ENCODE peak calls at places on chromosome 18, in eight cellular contexts. V is cardiac fibroblast, U is brain microvascular endothelial cell, C is GM10248, M is A549, O is tibial artery, S is neural progenitor cell, L is GM12864. E is an unnamed sample.

GRCh38 chr18:8121942-8122480 is 487.2 kb upstream of the RAB12 start:
- DNase-seq in V (peak), U (peak), O (no peak), L (no peak), C (no peak), M (no peak), S (no peak), E (no peak)

GRCh38 chr18:62523631-62524442 is 1.0 kb downstream of the ZCCHC2 start:
- DNase-seq in O (peak), C (no peak), L (no peak), M (peak), V (peak), S (peak), U (peak), E (peak)

GRCh38 chr18:41982942-41983660 is 28.1 kb downstream of the PIK3C3 start:
- DNase-seq in S (no peak), U (no peak), M (no peak), O (no peak), V (peak), C (peak), L (no peak), E (peak)

GRCh38 chr18:32427084-32427933 is 43.4 kb downstream of the GAREM1 start:
- DNase-seq in L (no peak), O (no peak), C (no peak), M (no peak), V (peak), S (no peak), U (no peak), E (no peak)

GRCh38 chr18:48589797-48590519 is 51.1 kb downstream of the CTIF start:
- DNase-seq in L (no peak), S (no peak), U (no peak), M (no peak), C (no peak), V (peak), O (peak), E (no peak)

GRCh38 chr18:45517181-45517741 is 98.0 kb upstream of the SLC14A2 start:
- DNase-seq in O (peak), L (no peak), S (peak), V (no peak), M (no peak), U (peak), C (no peak), E (no peak)

GRCh38 chr18:21345851-21346250 is 103.8 kb downstream of the GREB1L start:
- DNase-seq in L (no peak), V (no peak), M (no peak), U (no peak), O (no peak), C (no peak), S (peak), E (no peak)

GRCh38 chr18:40864846-40865245 is 1090.2 kb upstream of the PIK3C3 start:
- DNase-seq in M (no peak), C (no peak), S (no peak), O (no peak), V (no peak), L (no peak), U (no peak), E (no peak)

GRCh38 chr18:79826966-79827365 is 29.2 kb downstream of the KCNG2 start:
- DNase-seq in U (no peak), L (no peak), V (no peak), S (no peak), O (no peak), M (no peak), C (no peak), E (no peak)

GRCh38 chr18:40874233-40874632 is 1080.8 kb upstream of the PIK3C3 start:
- DNase-seq in U (peak), L (no peak), C (no peak), V (peak), S (no peak), O (no peak), M (no peak), E (no peak)

GRCh38 chr18:61261870-61262269 is 71.4 kb upstream of the CDH20 start:
- DNase-seq in C (no peak), U (no peak), V (no peak), L (no peak), S (no peak), O (no peak), M (no peak), E (no peak)

GRCh38 chr18:55381277-55381676 is 206.7 kb downstream of the TCF4 start:
- DNase-seq in U (peak), L (no peak), M (no peak), S (no peak), O (no peak), C (no peak), V (peak), E (no peak)

DNA sequence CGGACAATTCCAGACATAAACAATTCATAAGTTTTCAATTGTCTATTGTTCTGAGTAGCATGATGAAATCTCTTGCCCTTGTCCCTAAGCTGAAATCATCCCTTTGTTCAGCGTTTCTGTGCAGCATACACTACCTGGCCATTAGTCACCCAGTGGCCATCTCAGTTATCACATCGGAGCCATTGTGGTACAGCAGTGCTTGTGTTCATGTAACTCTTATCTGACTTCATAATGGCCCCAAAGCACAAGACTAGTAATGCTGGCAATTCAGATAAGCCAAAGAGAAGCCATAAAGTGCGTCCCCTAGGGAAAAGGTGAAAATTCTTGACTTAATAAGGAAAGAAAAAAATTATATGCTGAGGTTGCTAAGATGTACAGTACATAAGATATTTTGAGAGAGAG is 127.2 kb downstream of the FHOD3 start:
- DNase-seq in C (no peak), V (peak), M (no peak), S (no peak), O (no peak), U (no peak), L (no peak), E (no peak)
- TF ChIP-seq CTCF in C (no peak), V (peak), M (no peak), S (peak), O (no peak), U (no peak), L (no peak), E (no peak)

GRCh38 chr18:11761553-11761952 is 72.5 kb downstream of the GNAL start:
- DNase-seq in V (no peak), L (no peak), M (no peak), C (peak), S (peak), O (no peak), U (no peak), E (no peak)
- TF ChIP-seq CTCF in V (peak), L (peak), M (no peak), C (no peak), S (peak), O (no peak), U (peak), E (no peak)

GRCh38 chr18:13216092-13216582 is 2.4 kb upstream of the LDLRAD4 start:
- DNase-seq in M (peak), L (no peak), C (peak), O (peak), S (peak), V (peak), U (peak), E (peak)

GRCh38 chr18:13218376-13219011 is at the start of gene LDLRAD4:
- DNase-seq in V (peak), C (no peak), M (no peak), O (peak), S (peak), U (no peak), L (no peak), E (peak)

GRCh38 chr18:13216732-13217465 is 1.7 kb upstream of the LDLRAD4 start:
- DNase-seq in V (peak), L (no peak), S (peak), M (no peak), O (peak), C (peak), U (no peak), E (peak)

GRCh38 chr18:13217971-13218375 is 587 bp upstream of the LDLRAD4 start:
- DNase-seq in V (peak), S (peak), L (no peak), U (no peak), M (no peak), C (no peak), O (no peak), E (peak)

GRCh38 chr18:13217466-13217961 is 1.0 kb upstream of the LDLRAD4 start:
- DNase-seq in U (no peak), V (peak), O (peak), L (no peak), M (no peak), C (peak), S (peak), E (peak)
- TF ChIP-seq CTCF in U (no peak), V (no peak), O (no peak), L (no peak), M (no peak), C (no peak), S (no peak), E (no peak)

DNA sequence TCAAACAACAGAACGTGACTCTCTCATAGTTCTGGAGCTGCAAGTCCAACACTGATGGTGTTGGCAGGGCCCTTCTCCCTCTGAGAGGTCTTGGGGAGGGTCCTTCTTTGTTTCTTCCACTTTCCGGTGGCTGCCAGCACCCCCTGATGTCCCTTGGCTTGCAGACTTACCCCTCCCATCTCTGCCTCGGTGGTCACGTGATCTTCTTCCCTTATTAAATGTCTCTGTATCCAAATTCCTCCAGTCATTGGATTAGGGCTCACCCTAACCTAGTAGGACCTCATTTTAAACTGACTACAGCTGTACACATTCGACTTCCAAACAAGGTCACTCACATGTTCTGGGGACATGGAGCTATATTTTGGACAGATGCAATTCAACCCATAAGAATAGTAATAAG is 780.6 kb upstream of the SALL3 start:
- DNase-seq in O (no peak), M (no peak), V (no peak), C (no peak), U (no peak), S (no peak), L (no peak), E (no peak)
- TF ChIP-seq CTCF in O (no peak), M (no peak), V (no peak), C (no peak), U (no peak), S (no peak), L (no peak), E (no peak)

GRCh38 chr18:68441241-68441640 is 273.7 kb downstream of the TMX3 start:
- DNase-seq in S (no peak), C (no peak), L (no peak), O (no peak), V (peak), U (no peak), M (no peak), E (no peak)

GRCh38 chr18:68438536-68438935 is 276.4 kb downstream of the TMX3 start:
- DNase-seq in O (no peak), M (no peak), S (no peak), V (no peak), L (no peak), U (no peak), C (no peak), E (no peak)

GRCh38 chr18:68438983-68439382 is 275.9 kb downstream of the TMX3 start:
- DNase-seq in U (no peak), V (peak), L (no peak), C (no peak), M (no peak), O (no peak), S (peak), E (no peak)

GRCh38 chr18:68439672-68440071 is 275.2 kb downstream of the TMX3 start:
- DNase-seq in L (no peak), O (no peak), V (no peak), M (no peak), C (no peak), U (no peak), S (no peak), E (no peak)

DNA sequence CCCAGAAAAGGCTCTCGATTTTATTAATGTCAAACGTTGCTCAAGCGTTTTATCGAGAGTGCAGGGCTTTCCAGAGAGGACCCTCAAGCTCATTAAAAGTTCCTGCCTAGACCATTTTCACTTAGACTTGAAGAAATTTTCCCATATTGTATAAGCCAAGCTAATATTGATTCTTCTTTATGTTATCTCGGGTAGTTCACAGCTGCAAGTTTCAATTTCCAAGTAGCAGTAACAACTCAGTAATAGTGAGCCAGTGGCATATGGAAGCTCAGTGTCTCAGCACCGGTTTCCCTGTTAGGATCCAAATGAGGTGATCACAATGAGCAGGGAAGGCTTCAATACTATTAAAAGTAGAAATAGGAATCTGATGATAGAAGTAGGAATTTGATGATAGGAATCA is 274.5 kb downstream of the TMX3 start:
- DNase-seq in V (no peak), L (no peak), S (no peak), C (no peak), U (no peak), M (no peak), O (no peak), E (no peak)
- TF ChIP-seq CTCF in V (no peak), L (no peak), S (no peak), C (no peak), U (no peak), M (no peak), O (no peak), E (no peak)

GRCh38 chr18:24544949-24545348 is 84.5 kb downstream of the HRH4 start:
- DNase-seq in U (no peak), L (no peak), V (no peak), M (no peak), C (no peak), O (no peak), S (no peak), E (no peak)

GRCh38 chr18:24544141-24544498 is 83.7 kb downstream of the HRH4 start:
- DNase-seq in U (no peak), O (no peak), L (no peak), C (no peak), V (peak), M (peak), S (peak), E (no peak)

GRCh38 chr18:24540896-24541295 is 80.5 kb downstream of the HRH4 start:
- DNase-seq in S (no peak), V (no peak), U (no peak), O (no peak), C (no peak), M (no peak), L (no peak), E (no peak)

GRCh38 chr18:24546304-24546703 is 85.9 kb downstream of the HRH4 start:
- DNase-seq in C (no peak), L (no peak), M (no peak), O (no peak), S (no peak), V (peak), U (no peak), E (no peak)

DNA sequence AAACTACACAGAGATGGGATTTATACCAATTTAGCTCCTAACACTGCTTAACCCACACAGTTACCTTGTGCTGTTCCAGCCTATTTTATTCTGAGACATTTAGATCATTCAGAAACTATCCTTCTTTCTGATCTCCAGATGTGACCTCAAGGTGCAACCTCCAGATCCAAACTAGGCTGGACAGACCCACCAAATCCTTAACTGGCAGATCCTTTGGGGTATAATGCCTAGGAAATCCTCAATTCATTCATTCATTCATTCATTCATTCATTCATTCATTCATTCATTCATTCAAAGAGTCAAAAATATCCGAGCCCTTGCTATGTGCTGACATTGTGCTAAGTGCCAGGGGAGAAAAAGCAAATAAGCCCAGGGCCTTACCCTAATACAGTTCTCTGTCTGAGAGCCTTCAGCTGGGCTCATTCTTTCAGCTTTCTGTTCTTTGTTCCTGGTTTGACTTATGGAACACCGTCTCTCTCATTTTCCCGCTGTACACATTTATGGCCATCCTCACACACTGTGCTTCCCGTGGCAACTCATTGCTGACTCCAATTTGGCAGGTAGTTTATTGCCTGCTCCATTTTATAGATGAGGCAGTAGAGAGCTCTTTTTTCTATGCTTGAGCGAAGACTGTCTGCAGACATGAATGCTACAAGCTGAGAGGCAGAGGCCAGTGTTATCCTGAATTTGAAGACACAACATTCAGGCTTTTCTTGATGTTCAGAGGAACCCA is 83.1 kb downstream of the HRH4 start:
- DNase-seq in S (no peak), C (no peak), L (no peak), U (no peak), O (no peak), V (no peak), M (no peak), E (no peak)
- TF ChIP-seq CTCF in S (no peak), C (no peak), L (no peak), U (no peak), O (no peak), V (no peak), M (no peak), E (no peak)

GRCh38 chr18:56995579-56996194 is 151.2 kb upstream of the BOD1L2 start:
- DNase-seq in L (no peak), V (no peak), U (no peak), C (no peak), O (no peak), S (peak), M (no peak), E (no peak)
- TF ChIP-seq CTCF in L (no peak), V (no peak), U (no peak), C (no peak), O (no peak), S (peak), M (no peak), E (no peak)

DNA sequence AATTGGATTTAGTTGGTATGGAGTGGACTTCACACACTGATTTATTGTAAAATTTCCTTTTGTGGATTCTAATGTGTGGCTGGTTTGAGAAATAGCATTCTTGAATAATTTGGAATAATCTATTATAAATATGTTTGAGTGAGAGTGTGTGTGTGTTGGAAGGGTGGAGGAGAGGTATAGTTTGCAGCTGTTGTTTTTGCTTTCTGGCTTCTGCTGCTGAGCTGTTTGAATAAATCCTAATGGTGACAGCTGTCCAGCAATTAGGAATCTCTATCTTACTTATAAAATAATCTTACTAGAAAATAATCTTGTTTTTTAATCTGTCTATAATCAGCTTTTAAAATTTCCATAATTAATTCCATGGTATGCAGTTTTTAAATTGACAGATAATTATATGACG is 1283.1 kb upstream of the CDH2 start:
- DNase-seq in C (no peak), S (no peak), O (no peak), L (no peak), V (no peak), U (no peak), M (no peak), E (no peak)
- TF ChIP-seq CTCF in C (no peak), S (no peak), O (no peak), L (no peak), V (no peak), U (no peak), M (no peak), E (no peak)

DNA sequence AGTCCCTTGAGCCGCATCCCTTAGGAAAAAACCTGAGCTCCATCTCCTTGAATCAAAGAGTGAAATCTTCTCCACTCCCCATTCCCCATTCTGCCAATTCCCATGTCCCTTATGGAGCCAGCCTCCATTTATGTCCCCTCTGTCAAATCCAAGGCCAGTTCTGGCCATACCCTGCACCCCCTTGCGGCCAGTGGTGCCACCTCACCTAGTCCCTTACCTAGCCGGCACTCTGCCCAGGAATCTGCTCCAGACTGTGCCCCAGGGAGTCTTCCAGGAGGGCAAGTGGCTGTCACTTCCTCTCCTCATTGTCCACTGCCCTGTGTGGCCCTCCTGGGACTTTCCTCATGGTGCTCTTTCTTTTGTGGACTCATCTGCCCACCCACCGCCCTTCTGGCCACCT is 195.4 kb upstream of the RMP24 start:
- DNase-seq in L (no peak), M (peak), U (no peak), V (no peak), S (no peak), C (no peak), O (no peak), E (no peak)
- TF ChIP-seq CTCF in L (peak), M (no peak), U (no peak), V (no peak), S (no peak), C (peak), O (no peak), E (peak)